ENCODE peak calls at places on chromosomes 3 and 15, in four cellular contexts. A is IMR-90, N is H1, R is K562. I is an unnamed sample.

GRCh38 chr15:40344217-40344616 is 3.5 kb upstream of the CCDC9B start:
- DNase-seq in A (peak; percentile 52), N (no peak), R (no peak), I (no peak)

GRCh38 chr15:31461911-31462480 is 135.4 kb downstream of the KLF13 start:
- DNase-seq in A (no peak), N (no peak), R (no peak), I (no peak)

GRCh38 chr3:195209836-195210551 is 61.0 kb downstream of the XXYLT1 start:
- DNase-seq in A (peak; percentile 60), N (no peak), R (no peak), I (no peak)

GRCh38 chr15:61228025-61228901 is 839 bp downstream of the RORA start:
- DNase-seq in A (peak; percentile 33), N (no peak), R (no peak), I (no peak)

GRCh38 chr3:29695201-29695904 is 414.5 kb downstream of the RBMS3 start:
- DNase-seq in A (peak; percentile 86), N (no peak), R (no peak), I (no peak)

GRCh38 chr3:192489579-192489978 is 237.8 kb downstream of the FGF12 start:
- DNase-seq in A (no peak), N (no peak), R (no peak), I (no peak)

GRCh38 chr3:38247366-38248035 is 18.1 kb upstream of the SLC22A13 start:
- DNase-seq in A (peak; percentile 93), N (no peak), R (no peak), I (no peak)

GRCh38 chr15:44812029-44812517 is 75.7 kb downstream of the TRIM69 start:
- DNase-seq in A (no peak), N (no peak), R (no peak), I (no peak)

GRCh38 chr15:92839696-92840095 is 60.4 kb upstream of the CHD2 start:
- DNase-seq in A (no peak), N (no peak), R (no peak), I (no peak)

GRCh38 chr15:42491540-42492225 is 742 bp upstream of the ZNF106 start:
- DNase-seq in A (peak; percentile 82), N (no peak), R (peak; percentile 36), I (no peak)

GRCh38 chr3:42505849-42506410 is 3.5 kb downstream of the VIPR1 start:
- DNase-seq in A (no peak), N (no peak), R (no peak), I (no peak)

GRCh38 chr3:18354706-18355105 is 70.4 kb downstream of the SATB1 start:
- DNase-seq in A (no peak), N (no peak), R (no peak), I (no peak)

GRCh38 chr3:46416134-46417119 is 9.4 kb downstream of the CCRL2 start:
- DNase-seq in A (no peak), N (no peak), R (peak; percentile 50), I (no peak)
- TF ChIP-seq CHD1 in A (no peak), N (no peak), R (no peak), I (no peak)

DNA sequence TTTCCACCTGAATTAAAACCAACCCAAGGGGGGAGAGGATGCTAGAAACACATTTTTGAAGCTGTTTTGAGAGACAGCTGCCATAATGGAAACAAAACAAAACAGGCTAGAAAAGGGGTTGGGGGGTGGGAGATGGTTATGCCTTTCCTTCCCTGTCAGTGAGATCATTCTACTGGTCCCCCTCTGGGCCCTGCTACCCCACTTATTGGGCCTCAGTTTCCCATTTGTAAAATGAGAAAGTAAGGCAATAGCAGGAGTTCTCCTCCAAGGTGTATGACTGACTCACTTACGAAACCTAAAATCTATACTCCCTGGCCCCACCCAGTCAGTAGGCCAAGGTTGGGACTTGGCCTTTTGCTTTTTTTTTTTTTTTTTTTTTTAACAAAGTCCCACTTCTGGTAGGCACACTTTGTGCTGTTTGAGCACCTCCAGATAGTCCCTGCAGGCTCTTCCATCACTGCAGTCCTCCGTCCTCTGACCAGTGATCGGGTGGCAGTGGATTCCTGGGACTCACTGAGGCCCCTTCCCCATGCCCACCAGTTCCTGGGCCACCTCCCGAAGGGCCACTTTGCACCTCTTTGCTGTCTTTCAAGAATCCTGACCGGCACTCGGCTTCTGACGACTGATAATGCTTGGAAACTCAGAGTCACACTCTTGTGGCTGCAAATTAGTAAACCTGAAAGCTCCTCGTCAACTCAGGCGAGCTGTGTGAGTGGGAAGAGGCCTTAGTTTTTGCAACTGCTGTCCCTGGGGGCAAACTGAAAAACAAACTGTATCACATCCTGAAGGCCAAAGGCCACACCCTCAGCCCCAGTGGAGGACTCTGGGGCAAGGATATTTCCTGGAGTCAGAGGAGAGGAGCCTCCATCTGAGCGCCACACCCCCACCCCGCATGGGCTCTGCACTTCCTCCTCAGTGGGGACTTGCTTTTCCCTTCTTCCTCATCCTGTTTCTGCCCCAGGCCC is 6.7 kb upstream of the PSTPIP1 start:
- DNase-seq in A (no peak), N (no peak), R (peak; percentile 52), I (peak; percentile 90)
- TF ChIP-seq USF2 in A (no peak), N (no peak), R (no peak), I (no peak)

GRCh38 chr3:196739671-196740475 is at the start of gene PAK2:
- DNase-seq in A (peak; percentile 79), N (peak; percentile 68), R (peak; percentile 94), I (peak; percentile 46)

GRCh38 chr3:196736670-196737374 is 2.8 kb upstream of the PAK2 start:
- DNase-seq in A (no peak), N (no peak), R (no peak), I (no peak)

GRCh38 chr3:196740476-196741400 is 1.1 kb downstream of the PAK2 start:
- DNase-seq in A (peak; percentile 56), N (no peak), R (peak; percentile 14), I (no peak)

GRCh38 chr3:196737655-196738054 is 2.0 kb upstream of the PAK2 start:
- DNase-seq in A (no peak), N (no peak), R (no peak), I (no peak)

DNA sequence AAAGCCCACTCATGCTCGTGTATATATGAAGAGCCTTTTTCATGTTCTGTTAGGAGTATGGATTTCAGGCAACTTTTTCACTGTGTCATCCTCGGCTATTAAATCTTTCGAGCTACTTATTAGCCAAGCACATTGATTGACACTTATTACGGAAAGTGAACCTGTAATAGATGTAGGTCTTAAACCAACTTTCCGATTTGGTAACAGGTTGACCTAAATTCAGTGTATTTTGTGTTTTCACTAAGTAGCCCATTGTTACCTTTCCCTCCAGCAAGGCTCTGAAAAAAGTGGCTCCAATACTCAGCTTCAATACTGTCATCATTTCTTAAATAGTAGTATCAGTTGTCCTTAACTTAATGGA is 1.7 kb downstream of the PAK2 start:
- DNase-seq in A (no peak), N (no peak), R (no peak), I (no peak)
- H3K27ac ChIP-seq in A (peak overlapping the region; percentile 26), N (no peak overlapping the region), R (peak overlapping the region; percentile 96), I (peak overlapping the region; percentile 92)

GRCh38 chr3:52671676-52672075 is 14.0 kb downstream of the PBRM1 start:
- DNase-seq in A (no peak), N (no peak), R (no peak), I (no peak)
- TF ChIP-seq CHD1 in A (no peak), N (no peak), R (no peak), I (no peak)

DNA sequence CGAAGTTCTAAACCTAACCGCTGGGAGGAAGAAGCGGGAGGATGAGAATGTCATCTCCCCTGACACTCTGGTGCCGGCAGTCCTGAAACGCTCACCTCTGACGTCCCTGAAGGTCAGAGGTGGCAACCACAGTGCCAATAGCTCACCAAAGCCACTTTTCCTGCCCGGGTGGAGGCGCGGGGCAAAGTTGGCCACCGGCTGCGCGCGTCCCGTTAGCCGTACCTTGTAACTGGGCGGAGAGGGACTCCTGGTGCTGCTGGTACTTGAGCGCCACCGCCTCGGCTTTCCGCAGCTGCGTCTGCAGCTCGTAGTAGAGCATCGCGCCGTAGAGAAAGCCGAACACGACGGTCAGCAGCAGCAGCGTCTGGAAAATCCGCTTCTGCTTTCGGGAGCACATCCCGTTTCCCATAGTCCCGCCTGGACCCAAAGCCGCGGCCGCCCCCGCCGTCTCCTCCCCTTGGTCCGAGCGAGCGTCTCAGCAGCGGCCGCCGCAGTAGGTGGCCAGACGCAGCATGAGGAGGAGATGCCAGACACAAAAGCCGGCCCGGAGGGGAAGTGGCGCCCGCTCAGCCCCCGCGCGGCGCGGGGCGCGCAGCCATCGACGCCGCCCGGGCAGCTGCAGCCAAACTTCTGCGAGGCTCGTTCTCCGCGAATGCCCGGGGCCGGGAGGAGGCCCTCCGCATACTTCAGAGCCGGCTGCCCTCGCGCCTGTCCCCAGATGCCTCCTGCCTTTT is 680 bp downstream of the GOLIM4 start:
- DNase-seq in A (peak; percentile 69), N (no peak), R (peak; percentile 68), I (peak; percentile 30)
- TF ChIP-seq USF2 in A (no peak), N (no peak), R (no peak), I (no peak)

GRCh38 chr15:96321422-96322391 is 8.8 kb upstream of the NR2F2 start:
- DNase-seq in A (peak; percentile 11), N (no peak), R (no peak), I (no peak)

GRCh38 chr15:96322401-96323249 is 7.9 kb upstream of the NR2F2 start:
- DNase-seq in A (no peak), N (no peak), R (no peak), I (no peak)

GRCh38 chr15:96324192-96324895 is 6.2 kb upstream of the NR2F2 start:
- DNase-seq in A (peak; percentile 54), N (no peak), R (peak; percentile 58), I (no peak)

GRCh38 chr15:96324900-96325299 is 5.6 kb upstream of the NR2F2 start:
- DNase-seq in A (no peak), N (no peak), R (no peak), I (no peak)

GRCh38 chr15:96323250-96324162 is 7.0 kb upstream of the NR2F2 start:
- DNase-seq in A (no peak), N (no peak), R (no peak), I (no peak)
- H3K27ac ChIP-seq in A (peak overlapping the region; percentile 77), N (no peak overlapping the region), R (no peak overlapping the region), I (no peak overlapping the region)

GRCh38 chr3:94429517-94429916 is 366.7 kb downstream of the NSUN3 start:
- DNase-seq in A (peak; percentile 38), N (no peak), R (no peak), I (no peak)

GRCh38 chr3:94431831-94432230 is 369.0 kb downstream of the NSUN3 start:
- DNase-seq in A (no peak), N (no peak), R (no peak), I (no peak)

GRCh38 chr3:94433811-94434210 is 370.9 kb downstream of the NSUN3 start:
- DNase-seq in A (peak; percentile 37), N (no peak), R (no peak), I (no peak)
- TF ChIP-seq CHD1 in A (no peak), N (no peak), R (no peak), I (no peak)

DNA sequence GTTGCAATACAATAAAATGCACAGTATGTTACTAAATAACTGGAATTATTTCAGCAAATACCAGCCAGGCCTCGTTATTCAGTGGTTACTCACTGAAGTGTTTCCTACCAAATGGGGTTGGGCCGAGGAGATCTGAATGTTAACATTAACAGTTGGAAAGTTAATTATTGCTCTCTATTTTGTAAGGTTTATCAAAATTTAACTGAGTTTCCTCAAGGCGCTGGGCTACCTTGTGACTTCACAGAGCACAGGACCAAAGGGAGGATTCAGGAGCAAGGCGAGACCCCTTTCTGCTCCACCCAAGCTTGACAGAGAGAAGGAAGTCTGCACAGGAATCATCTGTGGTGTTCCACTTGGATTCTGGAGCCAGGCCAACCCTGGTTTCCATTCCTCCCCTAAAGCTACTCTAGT is 21.6 kb downstream of the ADAMTS9 start:
- DNase-seq in A (no peak), N (no peak), R (no peak), I (no peak)
- TF ChIP-seq USF2 in A (no peak), N (no peak), R (no peak), I (no peak)

GRCh38 chr15:74426404-74427281 is 7.1 kb downstream of the SEMA7A start:
- DNase-seq in A (no peak), N (no peak), R (no peak), I (no peak)
- H3K27ac ChIP-seq in A (no peak overlapping the region), N (no peak overlapping the region), R (no peak overlapping the region), I (peak overlapping the region; percentile 47)

I was measured in GM12878.